ENCODE peak calls at places on chromosomes 1 and 21, in four cellular contexts. One of them, this sample, is unnamed.

GRCh38 chr1:69915347-69915746 is 290.0 kb downstream of the LRRC40 start:
- DNase-seq in stomach: no peak
- DNase-seq in psoas muscle: no peak
- DNase-seq in thoracic aorta: no peak
- DNase-seq in this sample: no peak

GRCh38 chr21:33844104-33844889 is 71.3 kb downstream of the ATP5PO start:
- DNase-seq in psoas muscle: no peak
- DNase-seq in stomach: no peak
- DNase-seq in thoracic aorta: no peak
- DNase-seq in this sample: no peak

GRCh38 chr1:47722909-47723580 is 274.1 kb downstream of the TRABD2B start:
- DNase-seq in stomach: peak
- DNase-seq in psoas muscle: no peak
- DNase-seq in thoracic aorta: no peak
- DNase-seq in this sample: no peak

GRCh38 chr1:182147136-182147815 is 85.8 kb upstream of the ZNF648 start:
- DNase-seq in psoas muscle: no peak
- DNase-seq in thoracic aorta: no peak
- DNase-seq in stomach: peak
- DNase-seq in this sample: no peak

GRCh38 chr1:14742181-14742980 is 143.9 kb downstream of the KAZN start:
- DNase-seq in thoracic aorta: no peak
- DNase-seq in stomach: no peak
- DNase-seq in psoas muscle: no peak
- DNase-seq in this sample: no peak

GRCh38 chr1:24900486-24900849 is 29.6 kb downstream of the RUNX3 start:
- DNase-seq in stomach: peak
- DNase-seq in psoas muscle: no peak
- DNase-seq in thoracic aorta: no peak
- DNase-seq in this sample: no peak

GRCh38 chr1:234509457-234510328 is 30.7 kb upstream of the TARBP1 start:
- DNase-seq in stomach: no peak
- DNase-seq in psoas muscle: no peak
- DNase-seq in thoracic aorta: no peak
- DNase-seq in this sample: no peak

GRCh38 chr1:35768350-35769187 is 1.2 kb downstream of the CLSPN start:
- DNase-seq in stomach: no peak
- DNase-seq in thoracic aorta: no peak
- DNase-seq in psoas muscle: no peak
- DNase-seq in this sample: no peak

GRCh38 chr1:43511394-43511793 is 19.3 kb upstream of the PTPRF start:
- DNase-seq in thoracic aorta: no peak
- DNase-seq in psoas muscle: no peak
- DNase-seq in stomach: no peak
- DNase-seq in this sample: no peak

GRCh38 chr1:43987159-43988022 is 4.0 kb upstream of the CCDC24 start:
- DNase-seq in thoracic aorta: no peak
- DNase-seq in psoas muscle: no peak
- DNase-seq in stomach: no peak
- DNase-seq in this sample: no peak

GRCh38 chr1:37795340-37796110 is 1.9 kb downstream of the MANEAL start:
- DNase-seq in psoas muscle: peak
- DNase-seq in thoracic aorta: no peak
- DNase-seq in stomach: peak
- DNase-seq in this sample: no peak

GRCh38 chr1:36532810-36533401 is 50.2 kb upstream of the CSF3R start:
- DNase-seq in stomach: no peak
- DNase-seq in psoas muscle: no peak
- DNase-seq in thoracic aorta: no peak
- DNase-seq in this sample: no peak

GRCh38 chr1:108828074-108828961 is 28.6 kb downstream of the AKNAD1 start:
- DNase-seq in psoas muscle: peak
- DNase-seq in stomach: peak
- DNase-seq in thoracic aorta: peak
- DNase-seq in this sample: no peak

GRCh38 chr1:202959276-202959620 is 1.1 kb upstream of the ADIPOR1 start:
- DNase-seq in psoas muscle: no peak
- DNase-seq in thoracic aorta: no peak
- DNase-seq in stomach: no peak
- DNase-seq in this sample: no peak

GRCh38 chr1:192579319-192579738 is 3.8 kb downstream of the RGS1 start:
- DNase-seq in stomach: no peak
- DNase-seq in psoas muscle: no peak
- DNase-seq in thoracic aorta: no peak
- DNase-seq in this sample: no peak

GRCh38 chr1:234541281-234541975 is 62.4 kb upstream of the TARBP1 start:
- DNase-seq in psoas muscle: no peak
- DNase-seq in thoracic aorta: no peak
- DNase-seq in stomach: no peak
- DNase-seq in this sample: no peak

GRCh38 chr1:93842750-93843500 is 36.1 kb downstream of the DNTTIP2 start:
- DNase-seq in stomach: no peak
- DNase-seq in psoas muscle: no peak
- DNase-seq in thoracic aorta: no peak
- DNase-seq in this sample: no peak

GRCh38 chr21:29320021-29320420 is 21.3 kb downstream of the BACH1 start:
- DNase-seq in psoas muscle: no peak
- DNase-seq in stomach: no peak
- DNase-seq in thoracic aorta: no peak
- DNase-seq in this sample: no peak

GRCh38 chr1:1764876-1765478 is 13.3 kb downstream of the NADK start:
- DNase-seq in psoas muscle: peak
- DNase-seq in stomach: no peak
- DNase-seq in thoracic aorta: no peak
- DNase-seq in this sample: no peak

GRCh38 chr1:53592521-53592982 is 133.4 kb downstream of the DMRTB1 start:
- DNase-seq in thoracic aorta: no peak
- DNase-seq in psoas muscle: no peak
- DNase-seq in stomach: peak
- DNase-seq in this sample: no peak

GRCh38 chr1:197771388-197771787 is 3.9 kb downstream of the DENND1B start:
- DNase-seq in thoracic aorta: no peak
- DNase-seq in psoas muscle: no peak
- DNase-seq in stomach: no peak
- DNase-seq in this sample: no peak

GRCh38 chr1:215292906-215293305 is 210.4 kb downstream of the KCNK2 start:
- DNase-seq in psoas muscle: no peak
- DNase-seq in thoracic aorta: no peak
- DNase-seq in stomach: no peak
- DNase-seq in this sample: no peak

GRCh38 chr1:11655263-11656079 is 794 bp downstream of the FBXO44 start:
- DNase-seq in psoas muscle: peak
- DNase-seq in stomach: no peak
- DNase-seq in thoracic aorta: no peak
- DNase-seq in this sample: no peak

GRCh38 chr1:56797079-56797685 is 22.0 kb downstream of the FYB2 start:
- DNase-seq in stomach: no peak
- DNase-seq in psoas muscle: peak
- DNase-seq in thoracic aorta: no peak
- DNase-seq in this sample: no peak

GRCh38 chr1:226783202-226783601 is 44.1 kb upstream of the ITPKB start:
- DNase-seq in psoas muscle: no peak
- DNase-seq in thoracic aorta: no peak
- DNase-seq in stomach: no peak
- DNase-seq in this sample: no peak
- H3K27ac ChIP-seq in psoas muscle: no peak
- H3K27ac ChIP-seq in thoracic aorta: no peak
- H3K27ac ChIP-seq in stomach: no peak
- H3K27ac ChIP-seq in this sample: peak

DNA sequence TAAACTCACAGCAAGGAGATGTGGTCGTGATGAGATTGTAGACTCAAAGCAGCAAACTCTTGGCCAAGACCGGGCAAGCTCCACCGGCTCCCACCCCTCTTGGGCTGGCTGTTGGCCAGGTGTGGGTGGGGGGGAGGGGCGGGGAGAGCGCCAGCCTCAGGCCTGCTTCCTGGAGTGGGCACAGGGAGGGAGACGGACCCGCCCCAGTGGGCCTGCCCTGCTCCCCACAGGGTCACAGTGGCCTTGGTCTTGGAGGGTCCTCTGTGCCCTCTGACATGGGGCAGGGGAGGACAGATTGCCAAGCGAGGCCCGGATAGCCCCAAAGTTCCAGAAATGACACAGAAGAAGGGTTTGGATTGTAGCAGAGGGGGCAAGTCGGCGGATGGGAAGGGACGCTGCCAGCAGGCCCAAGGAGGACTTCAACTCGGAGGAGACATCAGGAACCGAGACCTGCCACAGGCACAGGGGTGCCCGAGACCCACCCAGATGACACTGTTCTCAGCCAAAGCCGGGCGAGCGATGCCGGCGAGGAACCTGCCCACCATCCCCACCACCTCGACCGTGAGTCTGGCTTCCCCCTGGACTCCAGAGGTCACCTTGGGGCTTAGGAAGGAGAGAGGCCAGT is 85.4 kb upstream of the ACTRT2 start:
- DNase-seq in psoas muscle: peak
- DNase-seq in stomach: no peak
- DNase-seq in thoracic aorta: no peak
- DNase-seq in this sample: no peak
- H3K27ac ChIP-seq in psoas muscle: no peak
- H3K27ac ChIP-seq in stomach: no peak
- H3K27ac ChIP-seq in thoracic aorta: no peak
- H3K27ac ChIP-seq in this sample: no peak

DNA sequence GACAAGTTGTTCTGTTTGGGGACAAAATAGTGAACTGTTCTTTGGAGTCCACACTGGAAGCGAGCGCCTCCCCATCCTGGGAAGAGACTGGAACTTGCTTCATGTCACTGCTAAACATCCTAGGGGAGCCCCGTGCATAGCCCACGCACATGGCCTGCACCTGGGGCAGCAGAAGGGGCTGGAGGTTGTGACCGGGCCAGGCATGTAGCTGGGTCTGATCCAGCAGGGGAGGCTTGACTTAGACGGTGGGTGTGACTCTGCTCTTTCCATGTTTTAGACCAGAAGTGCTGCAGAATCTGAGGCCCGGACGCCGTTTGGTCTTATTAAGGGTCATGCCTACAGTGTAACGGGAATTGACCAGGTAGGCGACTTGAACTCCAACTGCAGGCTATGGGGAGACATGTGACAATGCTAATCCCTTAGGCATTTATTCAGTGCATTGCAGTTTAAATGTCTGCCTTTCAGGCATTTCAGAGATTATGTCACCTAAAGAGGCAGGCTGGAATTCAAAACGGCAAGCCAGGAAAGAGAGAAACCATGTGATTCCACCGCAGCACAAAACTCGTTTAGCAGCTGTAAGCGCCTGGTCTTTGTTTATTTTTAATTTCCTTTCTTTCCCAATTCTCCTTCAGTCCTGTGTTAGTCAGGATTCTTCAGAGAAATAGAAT is 21.8 kb downstream of the CAPN9 start:
- DNase-seq in stomach: peak
- DNase-seq in thoracic aorta: no peak
- DNase-seq in psoas muscle: no peak
- DNase-seq in this sample: no peak
- H3K27ac ChIP-seq in stomach: peak
- H3K27ac ChIP-seq in thoracic aorta: no peak
- H3K27ac ChIP-seq in psoas muscle: no peak
- H3K27ac ChIP-seq in this sample: no peak

GRCh38 chr1:92736395-92736794 is 48.5 kb downstream of the EVI5 start:
- DNase-seq in psoas muscle: no peak
- DNase-seq in thoracic aorta: no peak
- DNase-seq in stomach: no peak
- DNase-seq in this sample: no peak
- H3K27ac ChIP-seq in psoas muscle: no peak
- H3K27ac ChIP-seq in thoracic aorta: no peak
- H3K27ac ChIP-seq in stomach: no peak
- H3K27ac ChIP-seq in this sample: no peak

This sample was measured in esophagus squamous epithelium.